ENCODE peak calls at places on chromosomes 5 and 9, in nine cellular contexts. V is neural crest cell, B is body of pancreas, G is tibial artery, P is astrocyte, Z is A549, C is progenitor cell of endocrine pancreas, M is thoracic aorta, E is endothelial cell. O is an unnamed sample.
A peak's percentile ranks its signal among the peaks of the same experiment; 100 is the strongest.

GRCh38 chr9:123741214-123741613 is 188.7 kb downstream of the DENND1A start:
- DNase-seq in V (no peak), B (no peak), G (no peak), P (no peak), Z (no peak), C (no peak), M (no peak), E (no peak), O (no peak)

GRCh38 chr9:78297672-78297961 is 692 bp downstream of the PSAT1 start:
- DNase-seq in V (no peak), B (no peak), G (no peak), P (no peak), Z (no peak), C (no peak), M (no peak), E (no peak), O (no peak)

GRCh38 chr5:160230686-160231527 is 1.6 kb downstream of the FABP6 start:
- DNase-seq in V (no peak), B (peak; percentile 51), G (peak; percentile 38), P (peak; percentile 77), Z (no peak), C (no peak), M (peak; percentile 31), E (no peak), O (no peak)

GRCh38 chr9:8733096-8733954 is 933.7 kb upstream of the DMAC1 start:
- DNase-seq in V (peak; percentile 23), B (no peak), G (peak; percentile 37), P (peak; percentile 45), Z (no peak), C (no peak), M (no peak), E (peak; percentile 29), O (no peak)

GRCh38 chr5:166436857-166437256 is 1854.6 kb upstream of the WWC1 start:
- DNase-seq in V (no peak), B (no peak), G (no peak), P (peak; percentile 26), Z (no peak), C (no peak), M (no peak), E (no peak), O (no peak)

GRCh38 chr5:139740993-139741672 is 54.5 kb upstream of the PSD2 start:
- DNase-seq in V (no peak), B (no peak), G (no peak), P (no peak), Z (no peak), C (no peak), M (no peak), E (no peak), O (no peak)

GRCh38 chr5:132222649-132223038 is 5.0 kb downstream of the P4HA2 start:
- DNase-seq in V (no peak), B (no peak), G (no peak), P (no peak), Z (no peak), C (no peak), M (no peak), E (no peak), O (no peak)

GRCh38 chr5:147547730-147548129 is 37.9 kb upstream of the DPYSL3 start:
- DNase-seq in V (no peak), B (no peak), G (no peak), P (peak; percentile 66), Z (no peak), C (no peak), M (no peak), E (no peak), O (no peak)

GRCh38 chr9:126874546-126875314 is 14.3 kb downstream of the ZBTB34 start:
- DNase-seq in V (no peak), B (no peak), G (no peak), P (peak; percentile 29), Z (no peak), C (no peak), M (no peak), E (no peak), O (no peak)

GRCh38 chr5:181207214-181207959 is 2.4 kb upstream of the TRIM7 start:
- DNase-seq in V (peak; percentile 77), B (peak; percentile 87), G (peak; percentile 77), P (peak; percentile 89), Z (peak; percentile 60), C (no peak), M (no peak), E (peak; percentile 73), O (peak; percentile 80)

GRCh38 chr5:123448017-123448617 is 24.9 kb upstream of the CEP120 start:
- DNase-seq in V (no peak), B (no peak), G (no peak), P (no peak), Z (no peak), C (no peak), M (no peak), E (no peak), O (no peak)

GRCh38 chr9:114274217-114274616 is 48.7 kb upstream of the ORM1 start:
- DNase-seq in V (no peak), B (peak; percentile 2), G (no peak), P (no peak), Z (no peak), C (no peak), M (no peak), E (no peak), O (no peak)

GRCh38 chr5:34043099-34043876 is at the start of gene C1QTNF3:
- DNase-seq in V (no peak), B (peak; percentile 47), G (peak; percentile 23), P (peak; percentile 57), Z (no peak), C (no peak), M (no peak), E (no peak), O (no peak)

GRCh38 chr9:98900725-98901124 is 43.0 kb upstream of the COL15A1 start:
- DNase-seq in V (no peak), B (no peak), G (no peak), P (no peak), Z (no peak), C (no peak), M (no peak), E (no peak), O (no peak)

DNA sequence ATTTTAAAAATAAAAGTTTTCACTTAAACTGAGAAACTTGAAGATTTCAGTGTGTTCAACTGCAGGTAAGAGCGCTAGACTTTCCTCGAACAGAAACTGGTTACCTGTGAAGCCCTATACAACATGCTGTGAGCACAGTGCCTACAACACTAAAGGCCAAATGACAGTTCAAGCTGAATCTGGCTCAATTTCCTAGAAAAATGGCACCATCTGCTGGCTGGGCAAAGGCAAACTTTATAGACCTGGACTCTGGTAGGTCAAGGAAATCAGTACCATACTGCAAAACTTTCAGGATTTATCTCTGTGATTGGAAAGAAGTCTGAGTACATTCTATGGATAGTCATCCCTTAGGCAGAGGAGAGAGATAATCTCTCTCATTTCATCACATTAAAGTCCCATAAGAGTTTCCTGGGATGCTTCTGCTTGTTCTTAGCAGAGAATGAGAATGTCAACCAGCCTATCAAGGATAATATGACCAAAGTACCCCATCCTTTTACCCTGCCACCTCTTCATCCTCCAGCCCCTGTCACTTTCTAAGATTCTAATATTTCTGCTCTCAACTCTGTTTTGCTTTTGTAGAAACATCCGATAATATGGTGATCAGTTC is 31.8 kb upstream of the FOXB2 start:
- DNase-seq in V (peak; percentile 8), B (no peak), G (no peak), P (peak; percentile 8), Z (peak; percentile 38), C (no peak), M (no peak), E (peak; percentile 49), O (no peak)
- TF ChIP-seq CTCF in V (peak; percentile 68), B (peak; percentile 38), G (peak; percentile 46), P (peak; percentile 43), Z (peak; percentile 75), C (peak; percentile 52), M (peak; percentile 27), E (peak; percentile 61), O (peak; percentile 31)

GRCh38 chr9:27291292-27291691 is 5.7 kb downstream of the EQTN start:
- DNase-seq in V (no peak), B (no peak), G (no peak), P (no peak), Z (no peak), C (no peak), M (no peak), E (no peak), O (no peak)
- TF ChIP-seq CTCF in V (no peak), B (no peak), G (no peak), P (no peak), Z (no peak), C (no peak), M (no peak), E (no peak), O (no peak)

GRCh38 chr5:126233256-126233655 is 190.0 kb upstream of the GRAMD2B start:
- DNase-seq in V (no peak), B (no peak), G (no peak), P (no peak), Z (no peak), C (no peak), M (no peak), E (no peak), O (no peak)

GRCh38 chr5:126228934-126229333 is 194.3 kb upstream of the GRAMD2B start:
- DNase-seq in V (no peak), B (no peak), G (no peak), P (no peak), Z (no peak), C (no peak), M (no peak), E (no peak), O (no peak)

GRCh38 chr5:126235628-126236027 is 187.6 kb upstream of the GRAMD2B start:
- DNase-seq in V (no peak), B (no peak), G (no peak), P (no peak), Z (no peak), C (no peak), M (no peak), E (no peak), O (no peak)

DNA sequence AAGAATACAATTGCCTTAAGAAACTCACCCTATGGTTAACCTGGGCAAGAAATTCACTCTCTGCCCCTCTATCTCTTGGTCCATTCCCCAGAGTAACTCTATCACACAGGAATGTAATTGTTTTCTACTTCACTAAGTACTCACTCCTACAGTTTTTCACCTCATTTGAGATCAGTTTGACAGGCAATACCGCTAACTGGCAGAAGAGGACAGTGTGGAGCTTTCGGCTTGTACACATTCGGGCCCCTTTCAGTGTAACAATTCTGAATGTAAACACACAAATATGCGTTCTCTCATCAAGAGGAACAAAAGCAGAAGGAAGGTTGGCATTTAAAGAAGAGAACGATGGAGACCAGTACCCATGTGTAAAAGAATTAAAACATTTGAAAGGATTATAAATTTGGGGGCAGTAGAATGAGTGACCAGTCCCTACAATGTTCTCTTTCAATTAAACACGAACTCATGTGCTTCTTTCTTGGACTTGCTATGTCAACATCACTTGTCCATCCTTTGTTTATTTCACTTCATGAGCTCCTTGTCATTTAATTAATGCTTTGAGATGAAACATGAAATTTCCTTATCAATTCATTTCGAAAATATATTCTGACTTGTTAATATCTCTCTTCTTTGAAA is 188.5 kb upstream of the GRAMD2B start:
- DNase-seq in V (peak; percentile 24), B (no peak), G (no peak), P (peak; percentile 18), Z (peak; percentile 11), C (no peak), M (no peak), E (peak; percentile 45), O (no peak)
- TF ChIP-seq CTCF in V (peak; percentile 70), B (peak; percentile 13), G (peak; percentile 12), P (peak; percentile 65), Z (no peak), C (peak; percentile 69), M (no peak), E (peak; percentile 71), O (peak; percentile 51)

DNA sequence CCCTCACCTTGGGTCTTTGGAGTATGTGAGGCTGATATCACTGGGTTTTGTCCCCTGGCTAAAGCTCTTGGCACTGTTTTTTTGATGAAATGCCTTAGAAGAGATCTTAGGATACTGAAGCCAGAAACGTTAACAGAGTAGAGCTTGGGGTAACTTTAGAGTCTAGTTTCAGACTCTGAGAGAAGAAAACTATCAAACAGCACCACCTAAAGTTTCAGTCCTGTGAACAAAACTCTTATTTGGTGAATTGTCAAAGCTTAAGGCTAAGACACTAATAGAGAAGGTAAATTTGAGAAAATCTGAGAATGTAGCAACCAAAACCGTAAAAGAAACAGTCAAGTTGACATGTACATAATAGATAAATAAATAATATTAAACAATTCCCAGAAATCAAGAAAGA is 111.7 kb upstream of the PUM3 start:
- DNase-seq in V (no peak), B (no peak), G (no peak), P (no peak), Z (no peak), C (no peak), M (no peak), E (no peak), O (no peak)
- TF ChIP-seq CTCF in V (no peak), B (no peak), G (no peak), P (no peak), Z (no peak), C (no peak), M (no peak), E (no peak), O (no peak)

O was measured in heart right ventricle.